ENCODE peak calls at places on chromosomes 7 and 10, in seven cellular contexts. P is amygdala; H is renal cortical epithelial cell; M is activated naive CD4-positive, alpha-beta T cell treated with Interleukin-2 at 50 U/mL for 16 hours; U is heart right ventricle; W is EH; F is CD4-positive, alpha-beta T cell. A is an unnamed sample.

GRCh38 chr7:151380199-151381082 is 29.4 kb downstream of the WDR86 start:
- DNase-seq in W (no peak), M (no peak), P (no peak), H (no peak), F (no peak), U (no peak), A (peak; percentile 59)

GRCh38 chr10:36499696-36500095 is 625.7 kb upstream of the ANKRD30A start:
- DNase-seq in W (peak; percentile 29), M (no peak), F (no peak), H (no peak), P (no peak), U (no peak), A (no peak)

GRCh38 chr7:143372070-143372469 is 9.1 kb upstream of the ZYX start:
- DNase-seq in F (peak; percentile 42), M (peak; percentile 56), W (peak; percentile 49), H (peak; percentile 57), P (no peak), U (peak; percentile 60), A (no peak)

GRCh38 chr10:86569335-86569734 is 47.7 kb upstream of the WAPL start:
- DNase-seq in U (no peak), M (no peak), F (no peak), W (no peak), P (no peak), H (no peak), A (no peak)

GRCh38 chr7:8204674-8205377 is 57.1 kb downstream of the ICA1 start:
- DNase-seq in P (no peak), W (no peak), M (no peak), H (no peak), U (no peak), F (no peak), A (no peak)

GRCh38 chr10:1401056-1401965 is 336.0 kb downstream of the ADARB2 start:
- DNase-seq in M (no peak), U (no peak), H (no peak), F (no peak), P (no peak), W (no peak), A (no peak)

GRCh38 chr10:60114765-60115586 is 208.6 kb upstream of the CCDC6 start:
- DNase-seq in P (no peak), U (no peak), H (peak; percentile 76), M (no peak), F (no peak), W (peak; percentile 77), A (no peak)

GRCh38 chr7:156475666-156476065 is 164.9 kb upstream of the RNF32 start:
- DNase-seq in H (peak; percentile 97), F (no peak), U (no peak), M (no peak), P (no peak), W (peak; percentile 1), A (no peak)

GRCh38 chr7:74490546-74490945 is 36.8 kb downstream of the GTF2IRD1 start:
- DNase-seq in M (no peak), W (no peak), H (no peak), P (no peak), F (no peak), U (no peak), A (no peak)

GRCh38 chr10:33801705-33802104 is 467.2 kb upstream of the NRP1 start:
- DNase-seq in F (no peak), H (peak; percentile 97), U (no peak), M (no peak), P (no peak), W (peak; percentile 31), A (no peak)

GRCh38 chr7:96320437-96320836 is 1.5 kb downstream of the SLC25A13 start:
- DNase-seq in W (no peak), H (no peak), F (no peak), P (no peak), M (no peak), U (no peak), A (no peak)

GRCh38 chr10:58782876-58783859 is 270.5 kb downstream of the BICC1 start:
- DNase-seq in P (no peak), U (peak; percentile 24), H (no peak), W (peak; percentile 70), M (no peak), F (no peak), A (peak; percentile 79)

GRCh38 chr10:102782698-102783540 is 39.2 kb downstream of the WBP1L start:
- DNase-seq in M (no peak), F (no peak), H (no peak), P (no peak), W (peak; percentile 78), U (peak; percentile 72), A (peak; percentile 87)

GRCh38 chr10:24961582-24961981 is 9.2 kb upstream of the PRTFDC1 start:
- DNase-seq in H (no peak), F (no peak), U (no peak), P (no peak), M (no peak), W (no peak), A (no peak)

GRCh38 chr7:117639966-117640365 is 160.1 kb downstream of the CFTR start:
- DNase-seq in F (no peak), H (peak; percentile 15), M (no peak), P (no peak), W (no peak), U (no peak), A (no peak)

GRCh38 chr7:29457565-29457971 is 106.1 kb upstream of the PRR15 start:
- DNase-seq in M (no peak), W (peak; percentile 88), F (no peak), U (no peak), P (no peak), H (no peak), A (no peak)

GRCh38 chr7:116569737-116570136 is 44.9 kb downstream of the CAV1 start:
- DNase-seq in H (no peak), F (no peak), P (no peak), M (no peak), W (peak; percentile 99), U (no peak), A (no peak)

GRCh38 chr10:128629111-128630096 is 503.2 kb upstream of the MKI67 start:
- DNase-seq in M (no peak), U (no peak), W (no peak), P (no peak), F (no peak), H (peak; percentile 7), A (peak; percentile 69)

GRCh38 chr7:151665363-151665762 is 145.7 kb upstream of the RHEB start:
- DNase-seq in F (no peak), P (no peak), W (peak; percentile 77), H (no peak), U (peak; percentile 52), M (no peak), A (peak; percentile 44)

GRCh38 chr7:157013101-157013500 is 2.6 kb upstream of the MNX1 start:
- DNase-seq in U (no peak), F (no peak), H (no peak), P (no peak), M (no peak), W (no peak), A (no peak)

GRCh38 chr10:82942572-82943091 is 1067.6 kb downstream of the NRG3 start:
- DNase-seq in H (peak; percentile 38), U (no peak), M (no peak), W (peak; percentile 56), F (no peak), P (no peak), A (no peak)

GRCh38 chr10:52453501-52453900 is 139.4 kb downstream of the DKK1 start:
- DNase-seq in W (no peak), U (no peak), M (no peak), F (no peak), H (peak; percentile 52), P (no peak), A (no peak)

GRCh38 chr10:122143238-122143841 is 127.8 kb upstream of the BTBD16 start:
- DNase-seq in F (no peak), M (no peak), U (no peak), W (no peak), P (no peak), H (no peak), A (no peak)

GRCh38 chr7:30923774-30924413 is 12.2 kb downstream of the AQP1 start:
- DNase-seq in U (peak; percentile 3), H (no peak), W (no peak), P (no peak), M (no peak), F (no peak), A (peak; percentile 56)